ENCODE peak calls at places on chromosomes 16 and 17, in six cellular contexts. S, A, T, R, V and O are unnamed samples.
A peak's percentile ranks its signal among the peaks of the same experiment; 100 is the strongest.

GRCh38 chr16:75254359-75254837 is 3.0 kb upstream of the BCAR1 start:
- DNase-seq in S (no peak), A (peak; percentile 88), T (peak; percentile 55), R (peak; percentile 66), V (no peak), O (no peak)

GRCh38 chr16:4426021-4426684 is 485 bp downstream of the DNAJA3 start:
- DNase-seq in S (no peak), A (no peak), T (no peak), R (no peak), V (no peak), O (no peak)

GRCh38 chr17:336110-337021 is 16.2 kb downstream of the RPH3AL start:
- DNase-seq in S (no peak), A (no peak), T (peak; percentile 83), R (peak; percentile 88), V (peak; percentile 73), O (peak; percentile 80)

GRCh38 chr16:1727651-1728624 is 21.9 kb downstream of the MAPK8IP3 start:
- DNase-seq in S (no peak), A (no peak), T (no peak), R (no peak), V (no peak), O (no peak)

GRCh38 chr16:17105239-17105721 is 365.5 kb downstream of the XYLT1 start:
- DNase-seq in S (no peak), A (peak; percentile 2), T (no peak), R (no peak), V (no peak), O (no peak)

GRCh38 chr17:6591599-6592158 is 35.3 kb upstream of the PITPNM3 start:
- DNase-seq in S (no peak), A (peak; percentile 94), T (peak; percentile 73), R (no peak), V (no peak), O (no peak)

GRCh38 chr16:16071631-16072244 is 122.3 kb downstream of the ABCC1 start:
- DNase-seq in S (no peak), A (peak; percentile 78), T (peak; percentile 60), R (no peak), V (no peak), O (peak; percentile 31)

GRCh38 chr16:30351586-30352419 is 3.3 kb downstream of the CD2BP2 start:
- DNase-seq in S (no peak), A (peak; percentile 90), T (peak; percentile 97), R (peak; percentile 49), V (peak; percentile 80), O (peak; percentile 77)

GRCh38 chr17:38920374-38921291 is 4.8 kb upstream of the LASP1NB start:
- DNase-seq in S (no peak), A (no peak), T (no peak), R (peak; percentile 49), V (peak; percentile 31), O (no peak)

GRCh38 chr17:76678330-76678729 is 32.4 kb downstream of the MXRA7 start:
- DNase-seq in S (no peak), A (no peak), T (no peak), R (no peak), V (no peak), O (no peak)

GRCh38 chr16:4935231-4935855 is 1.6 kb downstream of the PPL start:
- DNase-seq in S (no peak), A (no peak), T (peak; percentile 93), R (no peak), V (peak; percentile 88), O (peak; percentile 89)

GRCh38 chr17:36545093-36545464 is 360 bp downstream of the GGNBP2 start:
- DNase-seq in S (peak; percentile 65), A (no peak), T (no peak), R (no peak), V (no peak), O (no peak)
- TF ChIP-seq POLR2A in S (no peak), A (peak; percentile 24), T (no peak), R (no peak), V (no peak), O (no peak)

GRCh38 chr17:79838541-79839274 is 532 bp downstream of the CBX4 start:
- DNase-seq in S (no peak), A (peak; percentile 52), T (peak; percentile 65), R (peak; percentile 91), V (no peak), O (peak; percentile 52)
- H3K4me1 ChIP-seq in S (peaks cover 65% of the 10 kb centered on the region), A (peaks cover 19% of the 10 kb centered on the region), T (peaks cover 32% of the 10 kb centered on the region), R (peaks cover 89% of the 10 kb centered on the region), V (peaks cover 29% of the 10 kb centered on the region), O (peaks cover 59% of the 10 kb centered on the region)

GRCh38 chr17:4934173-4934979 is 2.3 kb downstream of the GP1BA start:
- DNase-seq in S (no peak), A (peak; percentile 38), T (no peak), R (no peak), V (peak; percentile 69), O (no peak)
- TF ChIP-seq POLR2A in S (no peak), A (no peak), T (no peak), R (no peak), V (no peak), O (no peak)

GRCh38 chr16:57196276-57196675 is 10.1 kb downstream of the RSPRY1 start:
- DNase-seq in S (no peak), A (no peak), T (no peak), R (no peak), V (no peak), O (no peak)
- H3K4me1 ChIP-seq in S (no peaks in the 10 kb centered on the region), A (peaks cover 18% of the 10 kb centered on the region), T (no peaks in the 10 kb centered on the region), R (peaks cover 44% of the 10 kb centered on the region), V (no peaks in the 10 kb centered on the region), O (peaks cover 30% of the 10 kb centered on the region)

GRCh38 chr16:527015-527903 is at the start of gene CAPN15:
- DNase-seq in S (no peak), A (peak; percentile 79), T (peak; percentile 90), R (peak; percentile 96), V (peak; percentile 87), O (peak; percentile 90)
- TF ChIP-seq POLR2A in S (peak; percentile 89), A (peak; percentile 71), T (peak; percentile 81), R (peak; percentile 13), V (peak; percentile 64), O (no peak)

DNA sequence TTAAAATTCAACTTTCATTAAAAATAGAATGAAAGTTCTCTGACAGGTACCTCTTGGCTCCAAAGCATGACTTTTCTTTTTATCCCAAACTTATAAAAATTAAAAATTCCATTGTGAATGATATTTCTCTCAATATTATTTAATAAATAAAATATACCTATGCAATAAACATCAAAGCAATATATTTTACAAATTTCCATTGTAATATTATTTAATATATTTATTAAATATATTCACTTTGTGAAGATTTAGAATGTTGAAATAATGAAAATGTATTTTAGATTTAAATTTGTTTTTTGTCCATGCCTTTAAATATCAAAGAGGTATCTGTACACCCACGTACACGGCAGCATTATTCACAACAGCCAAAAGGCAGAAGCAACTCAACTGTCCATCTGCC is 147.8 kb downstream of the CEP112 start:
- DNase-seq in S (no peak), A (no peak), T (no peak), R (no peak), V (no peak), O (no peak)
- H3K4me1 ChIP-seq in S (no peaks in the 10 kb centered on the region), A (no peaks in the 10 kb centered on the region), T (no peaks in the 10 kb centered on the region), R (no peaks in the 10 kb centered on the region), V (no peaks in the 10 kb centered on the region), O (no peaks in the 10 kb centered on the region)